ENCODE peak calls at places on chromosomes 3 and 15, in seven cellular contexts. A, B, J, M, F, X and G are unnamed samples.

GRCh38 chr3:29226709-29227108 is 54.2 kb upstream of the RBMS3 start:
- DNase-seq in A (no peak), B (peak), J (no peak), M (no peak), F (no peak), X (no peak), G (no peak)

GRCh38 chr3:179957264-179957845 is 79.4 kb downstream of the PEX5L start:
- DNase-seq in A (no peak), B (no peak), J (no peak), M (peak), F (no peak), X (no peak), G (no peak)

GRCh38 chr15:60464836-60465630 is 13.9 kb downstream of the ICE2 start:
- DNase-seq in A (no peak), B (no peak), J (no peak), M (no peak), F (no peak), X (peak), G (no peak)

GRCh38 chr3:144556392-144556791 is 584.8 kb downstream of the DIPK2A start:
- DNase-seq in A (no peak), B (peak), J (no peak), M (no peak), F (no peak), X (no peak), G (no peak)

GRCh38 chr15:37056168-37056893 is 44.0 kb downstream of the MEIS2 start:
- DNase-seq in A (no peak), B (no peak), J (no peak), M (no peak), F (no peak), X (peak), G (no peak)

GRCh38 chr3:23650371-23651140 is 155.2 kb upstream of the UBE2E1 start:
- DNase-seq in A (no peak), B (peak), J (no peak), M (no peak), F (no peak), X (peak), G (no peak)

GRCh38 chr3:119125742-119126507 is 20.0 kb upstream of the TEX55 start:
- DNase-seq in A (no peak), B (no peak), J (no peak), M (no peak), F (no peak), X (no peak), G (no peak)

GRCh38 chr15:56244237-56244810 is 645 bp upstream of the RFX7 start:
- DNase-seq in A (peak), B (peak), J (no peak), M (peak), F (peak), X (peak), G (no peak)

GRCh38 chr15:98067339-98067738 is 106.8 kb downstream of the ARRDC4 start:
- DNase-seq in A (no peak), B (peak), J (no peak), M (no peak), F (no peak), X (no peak), G (no peak)

GRCh38 chr15:51623386-51623938 is 891 bp upstream of the DMXL2 start:
- DNase-seq in A (no peak), B (no peak), J (no peak), M (no peak), F (no peak), X (peak), G (no peak)

GRCh38 chr3:133238015-133238414 is 161.8 kb upstream of the BFSP2 start:
- DNase-seq in A (no peak), B (no peak), J (no peak), M (no peak), F (no peak), X (peak), G (no peak)

GRCh38 chr15:89801471-89802205 is 13.0 kb downstream of the ANPEP start:
- DNase-seq in A (no peak), B (no peak), J (no peak), M (no peak), F (no peak), X (no peak), G (no peak)

GRCh38 chr3:26558257-26558656 is 64.3 kb upstream of the LRRC3B start:
- DNase-seq in A (no peak), B (no peak), J (no peak), M (no peak), F (no peak), X (no peak), G (no peak)

GRCh38 chr3:185740133-185740532 is 84.7 kb downstream of the IGF2BP2 start:
- DNase-seq in A (no peak), B (no peak), J (no peak), M (no peak), F (no peak), X (no peak), G (no peak)

GRCh38 chr3:41131224-41131623 is 68.1 kb upstream of the CTNNB1 start:
- DNase-seq in A (no peak), B (peak), J (no peak), M (no peak), F (no peak), X (no peak), G (no peak)

GRCh38 chr3:59608356-59608755 is 558.5 kb upstream of the CFAP20DC start:
- DNase-seq in A (no peak), B (no peak), J (no peak), M (peak), F (no peak), X (no peak), G (no peak)

GRCh38 chr15:55914446-55914845 is 79.0 kb downstream of the NEDD4 start:
- DNase-seq in A (no peak), B (peak), J (no peak), M (no peak), F (no peak), X (peak), G (no peak)

GRCh38 chr15:94177112-94177511 is 54.2 kb upstream of the MCTP2 start:
- DNase-seq in A (no peak), B (peak), J (no peak), M (no peak), F (no peak), X (no peak), G (no peak)

GRCh38 chr3:24521306-24522154 is 26.9 kb upstream of the THRB start:
- DNase-seq in A (no peak), B (peak), J (no peak), M (peak), F (no peak), X (no peak), G (no peak)

GRCh38 chr15:50828610-50829206 is 63.2 kb upstream of the SPPL2A start:
- DNase-seq in A (no peak), B (peak), J (no peak), M (no peak), F (no peak), X (peak), G (no peak)

GRCh38 chr3:185537369-185537970 is 14.9 kb downstream of the LIPH start:
- DNase-seq in A (no peak), B (peak), J (no peak), M (no peak), F (no peak), X (peak), G (no peak)

GRCh38 chr15:34650177-34650576 is 66.7 kb upstream of the GOLGA8B start:
- DNase-seq in A (no peak), B (peak), J (no peak), M (no peak), F (no peak), X (peak), G (no peak)

GRCh38 chr3:47035645-47036044 is 56.2 kb downstream of the NBEAL2 start:
- DNase-seq in A (no peak), B (peak), J (no peak), M (no peak), F (no peak), X (no peak), G (no peak)

GRCh38 chr15:57665187-57665586 is 41.3 kb upstream of the POLR2M start:
- DNase-seq in A (no peak), B (no peak), J (no peak), M (no peak), F (no peak), X (no peak), G (no peak)

GRCh38 chr3:58404396-58404795 is 29.2 kb downstream of the PDHB start:
- DNase-seq in A (no peak), B (peak), J (no peak), M (no peak), F (no peak), X (peak), G (no peak)

GRCh38 chr3:9994086-9994844 is 7.6 kb upstream of the EMC3 start:
- DNase-seq in A (no peak), B (peak), J (no peak), M (no peak), F (no peak), X (peak), G (no peak)